ENCODE peak calls at places on chromosome 1, in nine cellular contexts. G is GF-D8, X is GM04504, J is pons, S is heart right ventricle, F is fibroblast of mammary gland, K is SK-N-DZ, Z is GM19239, E is EL. D is an unnamed sample.

GRCh38 chr1:207745839-207746767 is 5.8 kb upstream of the CD46 start:
- DNase-seq in G (no peak), X (no peak), J (no peak), S (no peak), F (no peak), K (no peak), Z (no peak), E (peak; percentile 9), D (no peak)

GRCh38 chr1:205497351-205497750 is 7.1 kb upstream of the CDK18 start:
- DNase-seq in G (no peak), X (no peak), J (no peak), S (no peak), F (no peak), K (no peak), Z (no peak), E (no peak), D (no peak)

GRCh38 chr1:156504062-156504813 is 3.7 kb upstream of the MEF2D start:
- DNase-seq in G (peak; percentile 13), X (no peak), J (no peak), S (no peak), F (no peak), K (peak; percentile 69), Z (no peak), E (peak; percentile 29), D (no peak)

GRCh38 chr1:10299174-10299573 is 88.8 kb downstream of the KIF1B start:
- DNase-seq in G (no peak), X (no peak), J (peak; percentile 73), S (no peak), F (no peak), K (no peak), Z (no peak), E (no peak), D (no peak)

GRCh38 chr1:47561523-47562007 is 123.7 kb downstream of the FOXD2 start:
- DNase-seq in G (no peak), X (no peak), J (no peak), S (no peak), F (no peak), K (no peak), Z (no peak), E (peak; percentile 35), D (peak; percentile 9)

GRCh38 chr1:97451944-97452343 is 468.9 kb downstream of the DPYD start:
- DNase-seq in G (no peak), X (no peak), J (no peak), S (no peak), F (no peak), K (no peak), Z (no peak), E (no peak), D (no peak)

GRCh38 chr1:21596628-21597027 is 72.5 kb downstream of the RAP1GAP start:
- DNase-seq in G (no peak), X (no peak), J (no peak), S (no peak), F (no peak), K (no peak), Z (no peak), E (no peak), D (no peak)

GRCh38 chr1:155950829-155951228 is 9.4 kb downstream of the RXFP4 start:
- DNase-seq in G (no peak), X (no peak), J (no peak), S (no peak), F (no peak), K (no peak), Z (no peak), E (no peak), D (no peak)

GRCh38 chr1:227729881-227730629 is 5.0 kb downstream of the JMJD4 start:
- DNase-seq in G (no peak), X (peak; percentile 38), J (peak; percentile 50), S (no peak), F (peak; percentile 74), K (peak; percentile 39), Z (no peak), E (peak; percentile 57), D (peak; percentile 31)

GRCh38 chr1:109137959-109138757 is 24.2 kb downstream of the ELAPOR1 start:
- DNase-seq in G (no peak), X (no peak), J (no peak), S (no peak), F (no peak), K (no peak), Z (no peak), E (no peak), D (no peak)

GRCh38 chr1:233600488-233600887 is 13.4 kb upstream of the KCNK1 start:
- DNase-seq in G (no peak), X (no peak), J (no peak), S (no peak), F (no peak), K (no peak), Z (no peak), E (no peak), D (no peak)

GRCh38 chr1:24903011-24903461 is 27.0 kb downstream of the RUNX3 start:
- DNase-seq in G (no peak), X (no peak), J (no peak), S (no peak), F (no peak), K (no peak), Z (no peak), E (no peak), D (no peak)

GRCh38 chr1:235045921-235046601 is 82.6 kb downstream of the TOMM20 start:
- DNase-seq in G (no peak), X (no peak), J (no peak), S (no peak), F (no peak), K (no peak), Z (no peak), E (no peak), D (no peak)

GRCh38 chr1:91404151-91405012 is at the start of gene HFM1:
- DNase-seq in G (no peak), X (peak; percentile 24), J (peak; percentile 41), S (peak; percentile 83), F (peak; percentile 71), K (peak; percentile 89), Z (peak; percentile 28), E (peak; percentile 74), D (peak; percentile 69)

GRCh38 chr1:47870480-47870879 is 126.7 kb downstream of the TRABD2B start:
- DNase-seq in G (no peak), X (no peak), J (no peak), S (no peak), F (no peak), K (no peak), Z (no peak), E (no peak), D (no peak)

GRCh38 chr1:54475357-54476230 is 69.4 kb upstream of the SSBP3 start:
- DNase-seq in G (no peak), X (no peak), J (no peak), S (no peak), F (no peak), K (no peak), Z (no peak), E (no peak), D (no peak)